ENCODE peak calls at places on chromosomes 3 and 15, in five cellular contexts. U is fibroblast of the conjunctiva, D is GM12892, H is EH, L is NCI-H524. N is an unnamed sample.

GRCh38 chr15:90571063-90571541 is 41.4 kb downstream of the CRTC3 start:
- DNase-seq in U (no peak), D (no peak), H (peak; percentile 81), L (no peak), N (no peak)

GRCh38 chr3:185824051-185824466 is 783 bp downstream of the IGF2BP2 start:
- DNase-seq in U (no peak), H (peak; percentile 31), L (no peak), D (peak; percentile 20), N (peak; percentile 29)

GRCh38 chr3:144921710-144922109 is 950.1 kb downstream of the DIPK2A start:
- DNase-seq in H (no peak), L (no peak), D (no peak), U (no peak), N (no peak)

GRCh38 chr3:149203758-149204157 is 17.9 kb downstream of the CP start:
- DNase-seq in H (no peak), D (peak; percentile 14), L (no peak), U (no peak), N (no peak)

GRCh38 chr3:40546811-40547210 is 22.1 kb downstream of the ZNF621 start:
- DNase-seq in U (peak; percentile 64), D (no peak), L (no peak), H (peak; percentile 55), N (peak; percentile 86)

GRCh38 chr3:24272408-24272807 is 222.2 kb downstream of the THRB start:
- DNase-seq in H (no peak), L (no peak), D (no peak), U (no peak), N (no peak)

GRCh38 chr15:57031605-57032004 is 113.2 kb downstream of the TCF12 start:
- DNase-seq in L (no peak), U (peak; percentile 41), D (no peak), H (peak; percentile 40), N (peak; percentile 73)

GRCh38 chr3:56862352-56863062 is 60.8 kb upstream of the ARHGEF3 start:
- DNase-seq in U (peak; percentile 8), D (peak; percentile 11), L (no peak), H (peak; percentile 82), N (peak; percentile 73)

GRCh38 chr15:101258238-101259144 is 6.6 kb upstream of the CHSY1 start:
- DNase-seq in D (no peak), L (peak; percentile 47), U (peak; percentile 79), H (peak; percentile 76), N (peak; percentile 60)

GRCh38 chr3:32405155-32405554 is 13.5 kb downstream of the CMTM7 start:
- DNase-seq in H (peak; percentile 64), U (no peak), D (no peak), L (no peak), N (no peak)

GRCh38 chr3:188242426-188243123 is 88.6 kb downstream of the LPP start:
- DNase-seq in H (no peak), U (no peak), L (no peak), D (no peak), N (peak; percentile 44)

GRCh38 chr15:24848050-24848449 is 106.7 kb upstream of the SNRPN start:
- DNase-seq in H (peak; percentile 11), L (peak; percentile 48), D (no peak), U (peak; percentile 36), N (peak; percentile 37)

GRCh38 chr3:125057186-125057850 is 1.5 kb upstream of the HEG1 start:
- DNase-seq in L (no peak), U (no peak), H (peak; percentile 81), D (no peak), N (peak; percentile 88)

GRCh38 chr3:30081904-30082303 is 524.5 kb upstream of the TGFBR2 start:
- DNase-seq in U (no peak), L (no peak), D (no peak), H (no peak), N (no peak)

GRCh38 chr15:88302373-88302772 is 45.8 kb upstream of the NTRK3 start:
- DNase-seq in H (no peak), U (no peak), D (no peak), L (no peak), N (no peak)

GRCh38 chr3:165446555-165446954 is 250.4 kb upstream of the SLITRK3 start:
- DNase-seq in D (no peak), L (no peak), H (no peak), U (no peak), N (no peak)

GRCh38 chr15:92954578-92954977 is 54.5 kb downstream of the CHD2 start:
- DNase-seq in L (no peak), U (no peak), D (no peak), H (peak; percentile 22), N (peak; percentile 44)

GRCh38 chr3:33385423-33385822 is 54.8 kb downstream of the UBP1 start:
- DNase-seq in H (no peak), D (no peak), U (no peak), L (no peak), N (peak; percentile 14)

GRCh38 chr15:53978248-53978906 is at the start of gene UNC13C:
- DNase-seq in H (no peak), D (no peak), L (peak; percentile 56), U (no peak), N (peak; percentile 2)

GRCh38 chr3:107987036-107987557 is 103.7 kb downstream of the CD47 start:
- DNase-seq in H (peak; percentile 93), L (no peak), U (peak; percentile 97), D (no peak), N (peak; percentile 81)

GRCh38 chr3:37683321-37683720 is 178.4 kb upstream of the CTDSPL start:
- DNase-seq in D (no peak), H (no peak), U (no peak), L (no peak), N (no peak)

GRCh38 chr15:55588070-55588817 is at the start of gene PYGO1:
- DNase-seq in U (peak; percentile 24), H (peak; percentile 72), D (peak; percentile 46), L (peak; percentile 51), N (peak; percentile 67)

GRCh38 chr3:140186421-140186920 is 251.5 kb downstream of the CLSTN2 start:
- DNase-seq in D (no peak), U (peak; percentile 23), L (peak; percentile 66), H (peak; percentile 60), N (peak; percentile 77)

GRCh38 chr3:167941234-167941995 is 154.3 kb downstream of the GOLIM4 start:
- DNase-seq in L (no peak), H (peak; percentile 69), U (peak; percentile 17), D (no peak), N (peak; percentile 94)

GRCh38 chr3:132554437-132554836 is 42.6 kb upstream of the ACKR4 start:
- DNase-seq in H (peak; percentile 84), D (no peak), L (no peak), U (no peak), N (no peak)

GRCh38 chr3:120741837-120742197 is 499 bp downstream of the RABL3 start:
- DNase-seq in H (peak; percentile 64), D (no peak), L (peak; percentile 63), U (peak; percentile 24), N (peak; percentile 64)

GRCh38 chr3:165526367-165526766 is 310.9 kb downstream of the BCHE start:
- DNase-seq in D (no peak), L (no peak), U (no peak), H (no peak), N (no peak)

GRCh38 chr3:155676252-155676981 is 68.5 kb downstream of the PLCH1 start:
- DNase-seq in D (no peak), L (no peak), U (peak; percentile 6), H (peak; percentile 79), N (peak; percentile 12)

GRCh38 chr3:90080988-90081387 is 973.6 kb downstream of the EPHA3 start:
- DNase-seq in L (no peak), U (no peak), D (no peak), H (no peak), N (no peak)

GRCh38 chr3:45309876-45310275 is 78.5 kb upstream of the LARS2 start:
- DNase-seq in H (no peak), D (no peak), U (no peak), L (no peak), N (no peak)

GRCh38 chr15:88091444-88092016 is 165.0 kb downstream of the NTRK3 start:
- DNase-seq in H (no peak), D (no peak), U (no peak), L (no peak), N (no peak)

GRCh38 chr3:136751259-136752045 is 726 bp downstream of the STAG1 start:
- DNase-seq in D (peak; percentile 34), L (peak; percentile 76), H (peak; percentile 83), U (peak; percentile 67), N (peak; percentile 87)

GRCh38 chr3:128480278-128480677 is 12.7 kb downstream of the GATA2 start:
- DNase-seq in U (no peak), L (no peak), D (no peak), H (no peak), N (no peak)

GRCh38 chr3:130699765-130700164 is 46.9 kb downstream of the PIK3R4 start:
- DNase-seq in D (no peak), H (peak; percentile 30), L (no peak), U (peak; percentile 16), N (peak; percentile 13)

GRCh38 chr3:120214161-120214560 is 70.9 kb downstream of the GPR156 start:
- DNase-seq in H (no peak), D (no peak), L (peak; percentile 38), U (peak; percentile 8), N (peak; percentile 61)

N was measured in LHCN-M2.